ENCODE peak calls at places on chromosome 5, in four cellular contexts. One of them, this sample, is unnamed.

GRCh38 chr5:141484499-141485304 is at the start of gene PCDHGC4:
- DNase-seq in Kasumi-1: no peak
- DNase-seq in GM23248: peak
- DNase-seq in iPS-NIHi11: peak
- DNase-seq in this sample: peak

GRCh38 chr5:81450940-81451339 is 57.0 kb upstream of the ACOT12 start:
- DNase-seq in GM23248: peak
- DNase-seq in iPS-NIHi11: peak
- DNase-seq in Kasumi-1: no peak
- DNase-seq in this sample: peak

GRCh38 chr5:132026516-132027008 is 15.1 kb upstream of the ACSL6 start:
- DNase-seq in iPS-NIHi11: no peak
- DNase-seq in GM23248: no peak
- DNase-seq in Kasumi-1: no peak
- DNase-seq in this sample: no peak

GRCh38 chr5:137867664-137868063 is at the start of gene MYOT:
- DNase-seq in iPS-NIHi11: no peak
- DNase-seq in GM23248: no peak
- DNase-seq in Kasumi-1: no peak
- DNase-seq in this sample: no peak

GRCh38 chr5:133526368-133526767 is 86.0 kb downstream of the FSTL4 start:
- DNase-seq in Kasumi-1: no peak
- DNase-seq in GM23248: no peak
- DNase-seq in iPS-NIHi11: no peak
- DNase-seq in this sample: no peak

GRCh38 chr5:81556809-81557208 is 162.9 kb upstream of the ACOT12 start:
- DNase-seq in GM23248: no peak
- DNase-seq in iPS-NIHi11: no peak
- DNase-seq in Kasumi-1: no peak
- DNase-seq in this sample: peak

GRCh38 chr5:173278172-173278571 is 43.2 kb upstream of the NKX2-5 start:
- DNase-seq in iPS-NIHi11: no peak
- DNase-seq in Kasumi-1: no peak
- DNase-seq in GM23248: no peak
- DNase-seq in this sample: no peak

GRCh38 chr5:28516657-28517175 is 1478.3 kb upstream of the CDH9 start:
- DNase-seq in Kasumi-1: no peak
- DNase-seq in GM23248: no peak
- DNase-seq in iPS-NIHi11: no peak
- DNase-seq in this sample: no peak

GRCh38 chr5:154862766-154863165 is 4.3 kb downstream of the CNOT8 start:
- DNase-seq in iPS-NIHi11: no peak
- DNase-seq in GM23248: peak
- DNase-seq in Kasumi-1: no peak
- DNase-seq in this sample: no peak

GRCh38 chr5:80662108-80662507 is 7.3 kb upstream of the DHFR start:
- DNase-seq in GM23248: no peak
- DNase-seq in Kasumi-1: no peak
- DNase-seq in iPS-NIHi11: no peak
- DNase-seq in this sample: peak

GRCh38 chr5:141412853-141413539 is at the start of gene PCDHGA10:
- DNase-seq in iPS-NIHi11: peak
- DNase-seq in Kasumi-1: peak
- DNase-seq in GM23248: peak
- DNase-seq in this sample: peak

GRCh38 chr5:14945450-14945849 is 73.9 kb upstream of the ANKH start:
- DNase-seq in Kasumi-1: no peak
- DNase-seq in GM23248: no peak
- DNase-seq in iPS-NIHi11: no peak
- DNase-seq in this sample: no peak

GRCh38 chr5:55176176-55176818 is 3.3 kb upstream of the CDC20B start:
- DNase-seq in iPS-NIHi11: peak
- DNase-seq in Kasumi-1: peak
- DNase-seq in GM23248: peak
- DNase-seq in this sample: peak

GRCh38 chr5:150523472-150524350 is 15.8 kb downstream of the NDST1 start:
- DNase-seq in GM23248: peak
- DNase-seq in iPS-NIHi11: peak
- DNase-seq in Kasumi-1: peak
- DNase-seq in this sample: peak

GRCh38 chr5:38468202-38468656 is 88.2 kb downstream of the LIFR start:
- DNase-seq in Kasumi-1: no peak
- DNase-seq in iPS-NIHi11: no peak
- DNase-seq in GM23248: peak
- DNase-seq in this sample: peak

GRCh38 chr5:171893290-171893890 is 107.8 kb downstream of the SMIM23 start:
- DNase-seq in iPS-NIHi11: no peak
- DNase-seq in GM23248: peak
- DNase-seq in Kasumi-1: no peak
- DNase-seq in this sample: peak

GRCh38 chr5:39501403-39501802 is 76.6 kb upstream of the DAB2 start:
- DNase-seq in Kasumi-1: no peak
- DNase-seq in GM23248: peak
- DNase-seq in iPS-NIHi11: no peak
- DNase-seq in this sample: peak

GRCh38 chr5:132378580-132378979 is 9.1 kb downstream of the SLC22A5 start:
- DNase-seq in iPS-NIHi11: peak
- DNase-seq in Kasumi-1: no peak
- DNase-seq in GM23248: peak
- DNase-seq in this sample: peak

GRCh38 chr5:116574682-116575634 is at the start of gene SEMA6A:
- DNase-seq in iPS-NIHi11: peak
- DNase-seq in GM23248: peak
- DNase-seq in Kasumi-1: peak
- DNase-seq in this sample: peak

GRCh38 chr5:102865510-102866314 is 110.6 kb downstream of the PAM start:
- DNase-seq in Kasumi-1: no peak
- DNase-seq in GM23248: peak
- DNase-seq in iPS-NIHi11: peak
- DNase-seq in this sample: peak

GRCh38 chr5:111134080-111134479 is 41.9 kb downstream of the WDR36 start:
- DNase-seq in GM23248: peak
- DNase-seq in Kasumi-1: no peak
- DNase-seq in iPS-NIHi11: no peak
- DNase-seq in this sample: no peak

GRCh38 chr5:178265746-178266145 is 33.1 kb upstream of the PHYKPL start:
- DNase-seq in GM23248: no peak
- DNase-seq in iPS-NIHi11: no peak
- DNase-seq in Kasumi-1: no peak
- DNase-seq in this sample: no peak

GRCh38 chr5:30765227-30765626 is 428.3 kb upstream of the CDH6 start:
- DNase-seq in GM23248: peak
- DNase-seq in iPS-NIHi11: no peak
- DNase-seq in Kasumi-1: no peak
- DNase-seq in this sample: no peak

GRCh38 chr5:923473-923873 is 30.8 kb downstream of the TRIP13 start:
- DNase-seq in GM23248: peak
- DNase-seq in iPS-NIHi11: peak
- DNase-seq in Kasumi-1: peak
- DNase-seq in this sample: peak

GRCh38 chr5:145510769-145511168 is 324.4 kb downstream of the PRELID2 start:
- DNase-seq in Kasumi-1: no peak
- DNase-seq in GM23248: no peak
- DNase-seq in iPS-NIHi11: no peak
- DNase-seq in this sample: no peak

GRCh38 chr5:80799041-80799440 is 144.3 kb upstream of the DHFR start:
- DNase-seq in GM23248: no peak
- DNase-seq in iPS-NIHi11: no peak
- DNase-seq in Kasumi-1: no peak
- DNase-seq in this sample: no peak

GRCh38 chr5:53239301-53239990 is 129.9 kb upstream of the MOCS2 start:
- DNase-seq in GM23248: peak
- DNase-seq in iPS-NIHi11: no peak
- DNase-seq in Kasumi-1: no peak
- DNase-seq in this sample: no peak

GRCh38 chr5:9361835-9362234 is 184.0 kb downstream of the SEMA5A start:
- DNase-seq in GM23248: peak
- DNase-seq in iPS-NIHi11: peak
- DNase-seq in Kasumi-1: peak
- DNase-seq in this sample: peak

GRCh38 chr5:57244331-57244730 is 70.5 kb downstream of the GPBP1 start:
- DNase-seq in Kasumi-1: no peak
- DNase-seq in iPS-NIHi11: no peak
- DNase-seq in GM23248: no peak
- DNase-seq in this sample: no peak

GRCh38 chr5:135072357-135073247 is 38.6 kb upstream of the PITX1 start:
- DNase-seq in GM23248: no peak
- DNase-seq in Kasumi-1: no peak
- DNase-seq in iPS-NIHi11: peak
- DNase-seq in this sample: peak

GRCh38 chr5:57349214-57349613 is 133.4 kb downstream of the ACTBL2 start:
- DNase-seq in Kasumi-1: no peak
- DNase-seq in GM23248: no peak
- DNase-seq in iPS-NIHi11: no peak
- DNase-seq in this sample: no peak

GRCh38 chr5:137191179-137191578 is 307.9 kb downstream of the SPOCK1 start:
- DNase-seq in iPS-NIHi11: no peak
- DNase-seq in Kasumi-1: no peak
- DNase-seq in GM23248: peak
- DNase-seq in this sample: no peak

GRCh38 chr5:102341918-102342317 is 45.8 kb upstream of the SLCO4C1 start:
- DNase-seq in Kasumi-1: no peak
- DNase-seq in iPS-NIHi11: no peak
- DNase-seq in GM23248: no peak
- DNase-seq in this sample: no peak

GRCh38 chr5:10788358-10788757 is 27.3 kb upstream of the DAP start:
- DNase-seq in Kasumi-1: no peak
- DNase-seq in iPS-NIHi11: no peak
- DNase-seq in GM23248: no peak
- DNase-seq in this sample: no peak

GRCh38 chr5:42268630-42269029 is 154.6 kb upstream of the GHR start:
- DNase-seq in GM23248: peak
- DNase-seq in Kasumi-1: no peak
- DNase-seq in iPS-NIHi11: no peak
- DNase-seq in this sample: peak

GRCh38 chr5:88394531-88395185 is 126.0 kb upstream of the TMEM161B start:
- DNase-seq in iPS-NIHi11: no peak
- DNase-seq in Kasumi-1: no peak
- DNase-seq in GM23248: no peak
- DNase-seq in this sample: no peak

GRCh38 chr5:34847056-34847455 is 8.1 kb downstream of the TTC23L start:
- DNase-seq in GM23248: no peak
- DNase-seq in iPS-NIHi11: no peak
- DNase-seq in Kasumi-1: no peak
- DNase-seq in this sample: no peak

GRCh38 chr5:38673671-38674071 is 117.2 kb upstream of the LIFR start:
- DNase-seq in iPS-NIHi11: no peak
- DNase-seq in Kasumi-1: no peak
- DNase-seq in GM23248: peak
- DNase-seq in this sample: peak